ENCODE peak calls at places on chromosomes 6 and 20, in six cellular contexts. T, O, D, X, R and C are unnamed samples.

GRCh38 chr6:37777272-37777736 is 42.2 kb upstream of the ZFAND3 start:
- DNase-seq in T (no peak), O (no peak), D (no peak), X (no peak), R (no peak), C (no peak)

GRCh38 chr6:44222987-44223470 is 366 bp upstream of the SLC29A1 start:
- DNase-seq in O (no peak), D (no peak), X (no peak), R (no peak), T (no peak), C (no peak)

GRCh38 chr20:53281557-53282117 is 309.5 kb downstream of the TSHZ2 start:
- DNase-seq in T (no peak), D (no peak), O (no peak), X (no peak), R (no peak), C (no peak)

GRCh38 chr6:89050697-89051096 is 29.9 kb upstream of the PNRC1 start:
- DNase-seq in D (no peak), X (no peak), T (no peak), O (no peak), R (peak; percentile 25), C (no peak)

GRCh38 chr20:30489604-30490003 is 767.9 kb upstream of the DEFB115 start:
- DNase-seq in T (no peak), R (no peak), D (no peak), X (peak; percentile 79), O (no peak), C (no peak)

GRCh38 chr6:129621252-129621651 is 88.7 kb downstream of the ARHGAP18 start:
- DNase-seq in T (peak; percentile 54), R (no peak), X (no peak), O (no peak), D (peak; percentile 38), C (no peak)

GRCh38 chr20:3583765-3584164 is 79.4 kb downstream of the GFRA4 start:
- DNase-seq in T (no peak), R (no peak), D (no peak), X (no peak), O (no peak), C (no peak)

GRCh38 chr6:26017567-26017966 is 55.0 kb downstream of the TRIM38 start:
- DNase-seq in X (peak; percentile 92), R (no peak), D (peak; percentile 97), O (peak; percentile 44), T (peak; percentile 80), C (no peak)

GRCh38 chr6:28766426-28766825 is 157.4 kb downstream of the TRIM27 start:
- DNase-seq in D (no peak), R (no peak), O (no peak), T (no peak), X (no peak), C (no peak)

GRCh38 chr6:156487877-156488276 is 289.3 kb upstream of the ARID1B start:
- DNase-seq in D (no peak), X (no peak), O (no peak), R (no peak), T (no peak), C (no peak)

GRCh38 chr6:65259080-65259479 is 447.9 kb downstream of the EYS start:
- DNase-seq in D (peak; percentile 14), R (no peak), O (no peak), X (no peak), T (no peak), C (no peak)

GRCh38 chr6:169070506-169071176 is 183.0 kb downstream of the THBS2 start:
- DNase-seq in X (no peak), D (peak; percentile 65), R (peak; percentile 14), T (peak; percentile 83), O (peak; percentile 86), C (no peak)

GRCh38 chr6:45310118-45310788 is 17.9 kb upstream of the RUNX2 start:
- DNase-seq in T (no peak), X (no peak), R (no peak), O (no peak), D (no peak), C (no peak)

GRCh38 chr6:51949451-51949850 is 138.0 kb downstream of the PKHD1 start:
- DNase-seq in T (no peak), X (no peak), R (no peak), O (no peak), D (no peak), C (no peak)

GRCh38 chr20:8330785-8331699 is 199.0 kb downstream of the PLCB1 start:
- DNase-seq in O (peak; percentile 80), D (no peak), T (no peak), X (no peak), R (no peak), C (no peak)

GRCh38 chr20:62927128-62927705 is 912 bp upstream of the DIDO1 start:
- DNase-seq in O (no peak), T (no peak), X (no peak), D (no peak), R (no peak), C (no peak)

GRCh38 chr6:37897819-37898534 is 78.5 kb downstream of the ZFAND3 start:
- DNase-seq in R (no peak), D (no peak), T (no peak), X (no peak), O (no peak), C (no peak)

GRCh38 chr6:84801250-84801649 is 36.9 kb upstream of the TBX18 start:
- DNase-seq in T (no peak), X (no peak), R (no peak), D (peak; percentile 60), O (no peak), C (no peak)

GRCh38 chr6:168563656-168564055 is 122.7 kb downstream of the SMOC2 start:
- DNase-seq in X (peak; percentile 25), T (no peak), D (no peak), O (no peak), R (no peak), C (no peak)

GRCh38 chr6:118830691-118831090 is 63.3 kb upstream of the ASF1A start:
- DNase-seq in D (no peak), T (no peak), X (no peak), R (no peak), O (no peak), C (no peak)

GRCh38 chr20:46070215-46070910 is 19.4 kb downstream of the NCOA5 start:
- DNase-seq in T (no peak), O (peak; percentile 50), X (no peak), D (no peak), R (no peak), C (no peak)

GRCh38 chr6:143621876-143622605 is 55.7 kb upstream of the PHACTR2 start:
- DNase-seq in T (no peak), R (no peak), O (no peak), D (peak; percentile 12), X (no peak), C (no peak)

GRCh38 chr6:119179842-119180241 is 101.4 kb upstream of the FAM184A start:
- DNase-seq in X (no peak), O (no peak), T (no peak), D (no peak), R (no peak), C (no peak)

GRCh38 chr20:21936720-21937380 is 231.4 kb downstream of the PAX1 start:
- DNase-seq in X (no peak), O (no peak), R (no peak), D (no peak), T (no peak), C (no peak)

GRCh38 chr6:158799051-158799792 is 19.9 kb downstream of the EZR start:
- DNase-seq in X (no peak), O (no peak), R (peak; percentile 95), D (peak; percentile 60), T (peak; percentile 72), C (no peak)

DNA sequence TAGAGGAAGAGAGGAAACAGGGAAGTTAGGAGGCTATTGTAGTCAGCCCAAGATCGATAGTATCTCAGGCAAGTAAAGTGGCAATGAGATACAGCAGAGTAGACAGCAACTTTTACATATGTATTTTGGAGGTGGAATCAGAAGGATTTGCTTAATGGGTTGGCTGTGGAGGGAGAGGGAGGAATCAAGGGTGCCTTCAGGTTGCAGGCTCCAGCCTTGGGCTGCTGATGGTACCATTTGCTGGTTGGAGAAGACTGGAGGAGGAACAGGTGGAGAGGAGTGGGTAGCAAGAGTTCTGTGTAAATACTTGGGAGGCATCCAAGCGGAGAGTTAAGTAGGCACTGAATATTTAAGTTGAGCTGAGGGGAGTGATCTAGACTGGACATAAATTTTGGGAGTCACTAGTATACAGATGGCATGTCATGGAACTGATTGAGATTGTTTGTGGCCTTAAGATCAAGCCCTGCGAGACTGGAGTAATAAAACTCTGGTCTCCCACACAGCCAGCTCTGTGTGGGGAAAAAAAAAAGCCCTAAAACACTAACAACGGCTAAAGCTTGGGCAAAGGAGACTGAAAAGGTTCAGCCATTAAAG is 5.3 kb downstream of the BICRAL start:
- DNase-seq in O (no peak), T (no peak), X (no peak), R (no peak), D (no peak), C (no peak)
- TF ChIP-seq CTCF in O (no peak), T (no peak), X (no peak), R (no peak), D (no peak), C (no peak)

GRCh38 chr6:27495386-27496135 is 22.7 kb upstream of the ZNF184 start:
- DNase-seq in R (peak; percentile 27), O (no peak), D (peak; percentile 79), T (peak; percentile 82), X (peak; percentile 53), C (peak; percentile 56)
- TF ChIP-seq CTCF in R (no peak), O (peak; percentile 23), D (no peak), T (no peak), X (no peak), C (peak; percentile 33)

DNA sequence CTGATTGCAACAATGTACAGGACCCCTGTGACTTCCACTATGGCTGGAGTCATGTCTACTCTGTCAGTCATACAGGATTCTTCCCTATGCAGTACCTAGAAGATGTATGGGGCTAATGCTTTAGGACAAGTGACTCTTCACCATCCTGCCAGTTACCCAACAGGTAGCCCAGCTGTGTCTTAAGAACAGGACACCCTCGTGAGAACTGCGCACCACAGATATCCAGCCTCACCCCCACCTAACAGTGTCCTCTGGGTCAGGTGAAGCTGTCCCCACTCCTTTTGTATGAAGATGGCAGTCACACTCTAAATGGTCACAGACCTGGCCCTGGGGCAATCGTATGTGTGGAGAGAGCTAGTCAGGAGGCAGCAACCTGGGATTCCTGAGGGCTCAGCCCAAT is 191.6 kb downstream of the C6orf118 start:
- DNase-seq in R (no peak), T (no peak), X (no peak), O (no peak), D (no peak), C (no peak)
- TF ChIP-seq CTCF in R (no peak), T (no peak), X (no peak), O (no peak), D (no peak), C (no peak)

DNA sequence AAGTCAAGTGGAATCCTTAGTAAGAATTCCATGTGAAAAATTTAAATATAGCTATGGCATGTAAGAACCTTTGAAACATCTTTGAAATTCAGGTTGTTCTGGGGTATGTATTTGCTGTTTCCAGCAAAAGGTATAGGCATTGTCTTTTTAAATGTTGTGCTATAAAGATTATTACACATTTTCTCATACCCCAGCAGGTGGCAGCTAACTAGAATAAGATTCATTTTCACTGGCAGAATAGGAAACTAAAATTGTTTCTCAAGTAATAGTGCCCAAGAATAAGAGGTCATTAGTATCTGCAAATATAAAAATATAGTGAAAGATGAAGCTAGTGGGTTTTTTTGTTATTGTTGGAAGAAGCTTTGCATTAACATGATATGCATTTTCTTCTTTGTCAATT is 1.8 kb downstream of the GRIK2 start:
- DNase-seq in T (no peak), X (no peak), D (no peak), R (no peak), O (no peak), C (no peak)
- TF ChIP-seq CTCF in T (no peak), X (no peak), D (peak; percentile 23), R (no peak), O (peak; percentile 29), C (peak; percentile 44)